ENCODE peak calls at places on chromosomes 6 and 20, in four cellular contexts. G is upper lobe of right lung, F is AG04450, C is body of pancreas. L is an unnamed sample.

GRCh38 chr20:52918311-52918710 is 53.8 kb upstream of the TSHZ2 start:
- DNase-seq in G (no peak), F (no peak), C (no peak), L (no peak)

GRCh38 chr6:39823187-39823815 is 31.1 kb downstream of the DAAM2 start:
- DNase-seq in C (peak), G (no peak), F (no peak), L (no peak)

GRCh38 chr6:44598679-44599078 is 211.2 kb downstream of the CDC5L start:
- DNase-seq in G (no peak), C (no peak), F (no peak), L (no peak)

GRCh38 chr6:106927531-106928398 is 46.8 kb downstream of the CD24 start:
- DNase-seq in F (no peak), C (peak), G (peak), L (no peak)

GRCh38 chr6:89145962-89146747 is at the start of gene PM20D2:
- DNase-seq in G (peak), C (peak), F (no peak), L (no peak)

GRCh38 chr6:155247618-155248017 is 16.2 kb upstream of the CLDN20 start:
- DNase-seq in F (peak), G (no peak), C (no peak), L (no peak)

GRCh38 chr20:26208296-26209091 is 511.8 kb upstream of the ZNF337 start:
- DNase-seq in G (peak), C (peak), F (no peak), L (peak)

GRCh38 chr6:38603966-38604365 is 35.8 kb downstream of the BTBD9 start:
- DNase-seq in G (no peak), C (no peak), F (no peak), L (no peak)

GRCh38 chr20:14522595-14522994 is 185.2 kb upstream of the FLRT3 start:
- DNase-seq in G (no peak), C (no peak), F (no peak), L (no peak)

GRCh38 chr6:28323813-28324424 is 12.0 kb downstream of the ZSCAN31 start:
- DNase-seq in C (no peak), F (no peak), G (no peak), L (no peak)

GRCh38 chr6:27812805-27813626 is 99.2 kb downstream of the OR2B2 start:
- DNase-seq in C (no peak), G (no peak), F (no peak), L (no peak)

GRCh38 chr20:63619505-63619904 is 7.4 kb downstream of the GMEB2 start:
- DNase-seq in C (no peak), F (no peak), G (no peak), L (peak)

GRCh38 chr6:144036064-144036873 is 28.2 kb upstream of the PLAGL1 start:
- DNase-seq in C (peak), F (no peak), G (peak), L (no peak)

GRCh38 chr20:22974354-22974753 is 60.8 kb upstream of the SSTR4 start:
- DNase-seq in F (no peak), G (no peak), C (peak), L (no peak)

GRCh38 chr6:165308926-165309731 is at the start of gene C6orf118:
- DNase-seq in G (no peak), C (peak), F (no peak), L (peak)

GRCh38 chr6:11120273-11121005 is 8.9 kb upstream of the ERVFRD-1 start:
- DNase-seq in F (no peak), G (no peak), C (no peak), L (no peak)

GRCh38 chr20:53337419-53338101 is 256.1 kb downstream of the ZNF217 start:
- DNase-seq in G (no peak), C (no peak), F (no peak), L (no peak)

GRCh38 chr6:153002613-153003293 is at the start of gene MTRF1L:
- DNase-seq in F (peak), G (peak), C (peak), L (peak)

GRCh38 chr20:61662226-61662945 is 403.3 kb downstream of the TAF4 start:
- DNase-seq in C (no peak), G (no peak), F (no peak), L (no peak)

GRCh38 chr20:10729785-10730184 is 56.0 kb upstream of the JAG1 start:
- DNase-seq in C (no peak), G (no peak), F (no peak), L (no peak)

GRCh38 chr6:31972709-31973350 is 892 bp upstream of the DXO start:
- DNase-seq in F (no peak), C (no peak), G (no peak), L (no peak)

DNA sequence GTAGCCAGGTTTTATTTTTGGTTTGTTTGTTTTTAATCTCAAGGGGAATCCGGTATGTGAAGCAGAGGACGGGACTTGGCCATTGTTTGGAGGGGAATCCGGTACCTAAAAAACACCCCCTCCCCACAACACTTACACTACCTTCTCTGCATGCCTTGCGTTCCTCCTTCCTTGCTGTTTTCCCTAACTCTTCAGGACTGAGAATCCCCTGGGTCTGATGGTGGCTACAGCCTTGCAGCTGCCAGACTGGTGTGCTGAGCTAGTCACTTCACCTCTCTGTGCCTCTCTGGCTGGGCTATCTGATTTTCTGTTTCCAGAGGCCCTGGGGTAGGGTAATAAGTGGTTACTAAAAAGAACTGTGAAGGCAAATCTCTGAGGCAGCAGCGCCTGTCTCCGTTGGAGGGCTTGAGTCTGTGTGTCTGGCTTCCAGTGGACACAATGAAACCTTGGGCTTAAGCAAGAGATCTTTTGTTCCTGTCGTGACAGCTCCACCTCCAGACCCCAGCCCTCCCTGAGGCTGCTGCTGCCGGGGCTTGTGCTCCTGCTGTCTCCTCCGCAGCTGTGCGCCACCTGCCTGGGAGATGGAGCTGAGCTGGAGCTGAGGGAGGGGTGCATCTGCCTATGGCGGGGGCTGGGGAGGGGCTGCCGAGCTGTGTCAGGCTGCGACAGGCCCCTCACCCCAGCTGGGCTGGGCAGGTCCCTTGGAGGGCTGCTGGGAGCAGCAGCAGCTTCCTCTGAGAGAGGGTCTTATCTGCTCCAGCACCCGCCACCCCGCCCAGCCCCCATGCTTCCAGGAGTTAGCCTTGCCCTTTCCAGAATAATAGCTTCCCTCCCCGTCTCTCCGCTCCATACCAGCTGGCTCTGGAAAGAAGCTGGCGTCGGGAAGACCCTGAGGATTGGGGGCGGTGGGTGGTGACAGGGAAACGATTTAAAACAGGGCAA is 65.8 kb upstream of the CCDC167 start:
- DNase-seq in C (peak), G (no peak), F (no peak), L (no peak)
- TF ChIP-seq CTCF in C (no peak), G (no peak), F (peak), L (no peak)

GRCh38 chr6:81734081-81734480 is 18.4 kb downstream of the TENT5A start:
- DNase-seq in G (no peak), F (no peak), C (no peak), L (no peak)
- TF ChIP-seq CTCF in G (no peak), F (no peak), C (peak), L (peak)

GRCh38 chr6:51934098-51934497 is 153.3 kb downstream of the PKHD1 start:
- DNase-seq in F (no peak), G (no peak), C (no peak), L (no peak)
- TF ChIP-seq CTCF in F (peak), G (no peak), C (no peak), L (peak)

DNA sequence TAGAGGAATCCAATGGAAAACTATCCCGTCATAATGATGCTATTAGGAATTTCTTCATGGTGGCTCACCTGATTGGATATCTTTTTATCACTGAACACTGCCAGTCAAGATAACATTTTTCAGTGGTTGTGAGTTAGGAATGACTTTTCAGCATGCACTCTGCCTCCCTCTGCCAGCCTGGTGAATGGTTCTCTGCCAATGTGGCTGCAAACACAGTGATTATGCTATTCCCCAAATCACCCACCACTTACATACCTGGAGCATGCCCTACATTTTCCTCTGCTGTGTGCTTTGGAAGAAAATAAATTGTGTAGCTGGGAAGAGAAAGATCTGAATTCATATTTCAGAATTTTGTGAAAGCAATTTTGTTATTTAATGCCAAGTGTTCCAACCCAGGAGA is 102.6 kb upstream of the LAMP5 start:
- DNase-seq in C (no peak), F (no peak), G (no peak), L (no peak)
- TF ChIP-seq CTCF in C (no peak), F (no peak), G (no peak), L (no peak)

L was measured in chondrocyte.